ENCODE peak calls at places on chromosomes 12 and 14, in six cellular contexts. Y is neuronal stem cell, J is suprapubic skin, L is GM12891, K is foreskin melanocyte, M is NCI-H2029 treated with DMSO at 0.1 percent for 48 hours. E is an unnamed sample.

GRCh38 chr12:92224685-92225331 is 79.2 kb upstream of the BTG1 start:
- DNase-seq in Y (no peak), J (no peak), L (no peak), K (peak; percentile 13), M (no peak), E (no peak)

GRCh38 chr14:68774771-68775613 is 17.9 kb downstream of the ZFP36L1 start:
- DNase-seq in Y (no peak), J (peak; percentile 55), L (no peak), K (peak; percentile 100), M (no peak), E (no peak)

GRCh38 chr12:124238886-124239285 is 56.0 kb upstream of the RFLNA start:
- DNase-seq in Y (no peak), J (no peak), L (no peak), K (no peak), M (no peak), E (no peak)

GRCh38 chr12:79547735-79548347 is 142.9 kb downstream of the PAWR start:
- DNase-seq in Y (peak; percentile 48), J (no peak), L (no peak), K (peak; percentile 69), M (peak; percentile 63), E (peak; percentile 74)

GRCh38 chr14:29085546-29085945 is 319.0 kb downstream of the FOXG1 start:
- DNase-seq in Y (peak; percentile 14), J (no peak), L (no peak), K (no peak), M (no peak), E (peak; percentile 17)

GRCh38 chr12:117013726-117014125 is 85.5 kb downstream of the TESC start:
- DNase-seq in Y (no peak), J (no peak), L (no peak), K (no peak), M (no peak), E (no peak)

GRCh38 chr12:56658921-56659320 is 13.1 kb upstream of the ATP5F1B start:
- DNase-seq in Y (no peak), J (no peak), L (no peak), K (no peak), M (no peak), E (no peak)

GRCh38 chr12:8681129-8681902 is 16.5 kb upstream of the RIMKLB start:
- DNase-seq in Y (no peak), J (no peak), L (no peak), K (no peak), M (peak; percentile 42), E (no peak)

GRCh38 chr12:28050606-28051005 is 78.1 kb upstream of the PTHLH start:
- DNase-seq in Y (no peak), J (no peak), L (no peak), K (no peak), M (no peak), E (no peak)

GRCh38 chr14:91243098-91243483 is 1.4 kb downstream of the GPR68 start:
- DNase-seq in Y (no peak), J (no peak), L (no peak), K (no peak), M (no peak), E (no peak)